ENCODE peak calls at places on chromosomes 13 and 19, in ten cellular contexts. L is CD4-positive, CD25-positive, alpha-beta regulatory T cell; U is K562; E is effector memory CD4-positive, alpha-beta T cell; A is adipocyte; J is fibroblast of pulmonary artery; T is mucosa of descending colon; H is HL-60; Z is psoas muscle; C is aorta. F is an unnamed sample.

GRCh38 chr13:110179116-110179857 is 127.7 kb downstream of the COL4A1 start:
- DNase-seq in Z (no peak), H (no peak), T (no peak), C (no peak), A (no peak), U (no peak), J (no peak), L (no peak), E (no peak), F (no peak)

GRCh38 chr19:49553451-49554271 is 25.9 kb downstream of the RCN3 start:
- DNase-seq in U (no peak), C (no peak), Z (no peak), T (peak), H (no peak), E (no peak), A (peak), L (no peak), J (peak), F (no peak)

GRCh38 chr13:52848455-52849190 is at the start of gene PCDH8:
- DNase-seq in L (no peak), C (peak), Z (no peak), E (no peak), A (no peak), U (no peak), H (no peak), T (no peak), J (no peak), F (peak)

GRCh38 chr13:49374585-49375290 is 69.1 kb downstream of the CAB39L start:
- DNase-seq in T (no peak), J (peak), E (no peak), C (no peak), L (no peak), H (no peak), A (peak), Z (no peak), U (peak), F (no peak)

GRCh38 chr13:50650478-50650877 is 193.0 kb downstream of the DLEU7 start:
- DNase-seq in A (no peak), T (no peak), U (no peak), Z (no peak), L (no peak), C (no peak), H (no peak), J (no peak), E (no peak), F (no peak)

GRCh38 chr13:41039746-41040145 is 20.6 kb upstream of the ELF1 start:
- DNase-seq in L (no peak), E (no peak), H (no peak), T (no peak), U (no peak), J (no peak), C (no peak), A (no peak), Z (no peak), F (no peak)

GRCh38 chr13:94968040-94968756 is 255.9 kb upstream of the SOX21 start:
- DNase-seq in A (peak), E (no peak), T (no peak), U (no peak), C (no peak), J (no peak), Z (no peak), H (no peak), L (no peak), F (peak)

GRCh38 chr19:11179716-11180297 is 17.5 kb downstream of the KANK2 start:
- DNase-seq in J (no peak), L (no peak), H (no peak), U (no peak), C (peak), Z (no peak), E (no peak), A (no peak), T (no peak), F (peak)

GRCh38 chr19:18167975-18168645 is 5.5 kb upstream of the IFI30 start:
- DNase-seq in E (peak), Z (no peak), L (peak), C (no peak), T (peak), A (peak), J (peak), U (peak), H (no peak), F (peak)

GRCh38 chr19:39590265-39590664 is 12.1 kb upstream of the LGALS13 start:
- DNase-seq in J (peak), Z (no peak), E (no peak), T (no peak), C (no peak), H (no peak), L (no peak), U (no peak), A (peak), F (peak)

GRCh38 chr19:34316247-34316646 is 48.7 kb upstream of the GPI start:
- DNase-seq in U (no peak), Z (no peak), J (no peak), A (no peak), T (no peak), C (no peak), E (no peak), L (no peak), H (no peak), F (no peak)

GRCh38 chr19:34317311-34317927 is 47.6 kb upstream of the GPI start:
- DNase-seq in J (peak), T (peak), L (peak), U (peak), H (no peak), A (no peak), Z (no peak), C (no peak), E (peak), F (no peak)

GRCh38 chr19:34319230-34319585 is 45.8 kb upstream of the GPI start:
- DNase-seq in L (no peak), A (no peak), U (no peak), E (no peak), C (no peak), J (no peak), Z (no peak), T (no peak), H (no peak), F (no peak)

GRCh38 chr19:34314437-34315313 is 50.3 kb upstream of the GPI start:
- DNase-seq in E (no peak), U (no peak), J (no peak), L (no peak), A (no peak), Z (no peak), H (no peak), C (no peak), T (no peak), F (no peak)

DNA sequence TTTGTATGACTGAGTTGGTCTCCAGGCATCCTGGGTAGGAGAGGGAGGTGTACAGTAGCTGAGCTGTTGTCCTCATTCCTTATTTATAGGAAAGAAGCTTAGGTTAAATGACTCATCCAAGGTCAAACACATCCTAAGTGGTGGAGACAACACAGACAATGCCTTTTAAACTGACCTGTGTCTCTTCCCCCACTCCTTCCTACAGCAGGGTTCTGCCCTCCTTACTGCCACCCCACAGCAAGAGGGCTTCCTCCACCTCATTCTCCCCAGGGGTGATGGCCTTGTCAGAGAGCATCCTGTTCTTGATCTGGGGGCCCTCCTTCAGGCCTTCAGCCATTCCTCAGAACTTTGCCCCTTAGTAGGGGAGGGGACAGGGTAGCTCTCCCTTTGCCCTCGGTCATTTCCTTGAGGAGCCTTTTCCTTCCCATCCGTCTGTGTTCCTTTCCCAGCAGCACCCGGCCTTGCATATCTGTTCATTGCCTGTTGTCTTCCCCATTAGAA is 48.2 kb upstream of the GPI start:
- DNase-seq in E (no peak), L (no peak), J (peak), H (no peak), Z (no peak), C (no peak), A (peak), U (peak), T (no peak), F (no peak)
- H3K4me3 ChIP-seq in E (no peak), L (no peak), J (no peak), H (no peak), Z (no peak), C (no peak), A (no peak), U (no peak), T (no peak), F (no peak)

GRCh38 chr19:19487077-19488040 is 28.0 kb downstream of the TSSK6 start:
- DNase-seq in L (no peak), C (no peak), J (no peak), U (no peak), A (no peak), Z (no peak), H (no peak), T (no peak), E (no peak), F (peak)

GRCh38 chr19:19490247-19490968 is 24.9 kb downstream of the TSSK6 start:
- DNase-seq in L (peak), H (peak), A (peak), J (peak), T (peak), U (peak), Z (peak), C (peak), E (peak), F (peak)

GRCh38 chr19:19489804-19490204 is 25.5 kb downstream of the TSSK6 start:
- DNase-seq in Z (no peak), E (no peak), J (no peak), L (no peak), C (peak), T (no peak), A (no peak), H (no peak), U (no peak), F (no peak)

GRCh38 chr19:19488041-19488874 is 27.1 kb downstream of the TSSK6 start:
- DNase-seq in J (peak), L (no peak), T (peak), C (no peak), A (no peak), U (peak), H (no peak), Z (no peak), E (no peak), F (peak)

DNA sequence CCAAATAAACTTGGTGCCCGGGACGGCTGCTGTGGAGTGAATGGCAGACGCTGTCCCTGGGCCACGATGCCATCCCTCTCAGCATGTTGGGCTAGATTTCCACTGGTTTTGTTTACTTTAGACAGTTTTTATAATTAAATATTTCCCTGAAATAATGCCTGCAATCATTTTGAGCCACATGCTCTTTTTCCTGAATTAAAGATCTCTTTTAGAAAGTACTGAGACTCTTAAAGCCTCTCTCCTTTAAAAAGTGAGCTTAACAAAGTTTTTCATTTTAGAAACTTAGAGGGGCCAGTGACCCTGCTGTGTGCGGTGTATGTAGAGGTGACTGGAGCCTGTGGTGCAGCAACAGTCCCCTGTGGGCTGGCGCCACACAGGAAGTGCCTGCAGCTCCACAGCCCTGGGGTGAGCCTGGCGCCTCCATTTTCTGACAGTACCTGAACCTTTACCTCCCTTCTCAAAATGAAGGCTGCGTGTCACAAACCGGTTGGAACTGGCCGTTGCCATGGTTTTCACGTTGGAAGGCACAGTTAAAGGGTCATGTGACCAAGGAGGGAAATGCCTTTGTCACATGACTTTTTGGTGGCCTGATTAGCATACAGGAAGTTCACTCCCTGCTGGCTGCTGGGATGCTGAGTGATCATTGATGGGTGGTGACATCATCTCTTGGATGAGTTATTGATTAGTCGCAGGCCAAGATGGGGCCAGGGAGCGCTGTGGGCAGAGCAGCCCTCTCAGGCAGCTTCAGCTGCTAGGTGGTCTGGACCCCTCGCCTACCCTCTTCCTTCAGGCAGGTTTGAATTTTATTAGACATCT is 26.3 kb downstream of the TSSK6 start:
- DNase-seq in H (peak), C (peak), L (peak), T (peak), U (peak), J (peak), E (peak), A (peak), Z (peak), F (peak)
- H3K4me3 ChIP-seq in H (no peak), C (no peak), L (peak), T (no peak), U (no peak), J (peak), E (peak), A (peak), Z (peak), F (no peak)

GRCh38 chr19:7522072-7522922 is at the start of gene MCOLN1:
- DNase-seq in E (peak), T (peak), J (peak), C (peak), H (peak), Z (peak), U (peak), L (peak), A (peak), F (peak)
- H3K4me3 ChIP-seq in E (peak), T (peak), J (peak), C (peak), H (peak), Z (peak), U (peak), L (peak), A (peak), F (peak)

DNA sequence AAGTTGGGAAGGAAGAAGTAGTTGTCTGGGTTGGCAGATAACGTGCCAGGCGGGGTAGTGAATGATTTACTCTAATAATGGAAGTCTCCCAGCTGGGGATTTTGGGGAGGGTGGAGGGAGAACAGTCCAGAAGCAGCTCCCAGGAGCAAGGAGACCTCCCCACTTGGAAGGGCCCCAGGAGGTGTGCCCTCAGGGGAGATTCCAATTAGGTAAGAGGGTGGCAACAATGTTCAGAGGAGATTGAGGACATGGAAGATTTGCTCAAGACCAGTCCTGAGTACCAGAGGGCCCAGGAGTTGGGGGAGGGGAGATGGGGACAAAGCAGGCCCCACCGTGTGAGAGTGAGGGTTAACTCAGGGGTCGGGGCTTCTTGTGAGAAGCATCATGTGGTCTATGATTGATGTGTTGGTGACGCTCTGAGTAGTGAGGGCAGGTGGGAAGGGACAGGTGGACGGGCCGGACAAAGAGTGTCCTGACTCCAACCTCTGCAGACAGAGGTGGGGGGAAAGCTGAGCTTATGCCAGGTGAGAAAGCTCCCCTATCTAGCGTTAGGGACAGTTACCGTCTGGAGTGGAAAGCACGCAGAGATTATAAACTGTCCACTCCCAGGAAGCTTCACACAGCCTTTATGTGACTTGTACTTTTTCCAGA is 3.5 kb downstream of the SPINT2 start:
- DNase-seq in A (no peak), Z (no peak), E (no peak), L (no peak), U (no peak), J (no peak), C (no peak), H (no peak), T (peak), F (no peak)
- H3K4me3 ChIP-seq in A (no peak), Z (no peak), E (no peak), L (no peak), U (no peak), J (no peak), C (no peak), H (no peak), T (no peak), F (no peak)

GRCh38 chr19:47805313-47805712 is 962 bp upstream of the TPRX1 start:
- DNase-seq in U (no peak), C (no peak), T (no peak), L (no peak), H (no peak), Z (no peak), A (no peak), E (no peak), J (no peak), F (no peak)
- H3K4me3 ChIP-seq in U (no peak), C (no peak), T (no peak), L (no peak), H (no peak), Z (no peak), A (no peak), E (no peak), J (no peak), F (no peak)

DNA sequence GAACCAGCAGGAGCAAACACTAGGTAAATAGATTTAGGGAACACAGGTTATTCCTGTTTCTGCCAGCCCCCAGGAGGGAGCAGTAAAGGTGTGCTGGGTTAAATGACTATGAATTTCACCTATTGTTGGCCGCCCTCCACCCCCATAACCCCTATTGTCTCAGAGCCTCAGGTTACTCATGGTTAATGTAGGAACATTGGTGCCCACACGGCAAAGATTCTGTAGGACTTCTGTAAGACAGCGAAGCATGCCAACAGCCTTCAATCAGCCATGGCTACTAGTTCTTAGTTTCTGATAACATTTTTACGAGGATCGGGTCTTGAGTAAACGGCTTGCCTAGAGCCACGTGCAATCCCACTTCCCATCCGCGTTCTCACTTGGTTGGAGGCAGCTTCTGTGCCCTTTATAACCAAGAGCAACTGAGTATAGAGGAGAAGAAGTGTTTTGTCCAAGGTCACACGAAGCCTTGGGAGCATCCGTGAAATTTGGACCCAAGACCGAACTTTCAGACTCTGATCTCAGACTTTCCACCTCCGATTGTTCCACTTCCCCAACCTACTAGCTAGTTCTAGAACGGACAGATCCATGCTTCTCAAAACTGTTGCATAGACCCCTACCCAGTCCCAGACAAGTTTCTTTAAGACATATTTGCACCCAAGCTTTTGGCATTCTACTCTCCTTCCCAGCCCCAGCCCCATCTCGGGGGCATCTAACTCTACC is 5.1 kb upstream of the CACNG8 start:
- DNase-seq in A (no peak), J (no peak), C (no peak), T (no peak), H (no peak), L (no peak), U (no peak), E (no peak), Z (no peak), F (peak)
- H3K4me3 ChIP-seq in A (no peak), J (no peak), C (no peak), T (no peak), H (no peak), L (no peak), U (no peak), E (no peak), Z (no peak), F (peak)

DNA sequence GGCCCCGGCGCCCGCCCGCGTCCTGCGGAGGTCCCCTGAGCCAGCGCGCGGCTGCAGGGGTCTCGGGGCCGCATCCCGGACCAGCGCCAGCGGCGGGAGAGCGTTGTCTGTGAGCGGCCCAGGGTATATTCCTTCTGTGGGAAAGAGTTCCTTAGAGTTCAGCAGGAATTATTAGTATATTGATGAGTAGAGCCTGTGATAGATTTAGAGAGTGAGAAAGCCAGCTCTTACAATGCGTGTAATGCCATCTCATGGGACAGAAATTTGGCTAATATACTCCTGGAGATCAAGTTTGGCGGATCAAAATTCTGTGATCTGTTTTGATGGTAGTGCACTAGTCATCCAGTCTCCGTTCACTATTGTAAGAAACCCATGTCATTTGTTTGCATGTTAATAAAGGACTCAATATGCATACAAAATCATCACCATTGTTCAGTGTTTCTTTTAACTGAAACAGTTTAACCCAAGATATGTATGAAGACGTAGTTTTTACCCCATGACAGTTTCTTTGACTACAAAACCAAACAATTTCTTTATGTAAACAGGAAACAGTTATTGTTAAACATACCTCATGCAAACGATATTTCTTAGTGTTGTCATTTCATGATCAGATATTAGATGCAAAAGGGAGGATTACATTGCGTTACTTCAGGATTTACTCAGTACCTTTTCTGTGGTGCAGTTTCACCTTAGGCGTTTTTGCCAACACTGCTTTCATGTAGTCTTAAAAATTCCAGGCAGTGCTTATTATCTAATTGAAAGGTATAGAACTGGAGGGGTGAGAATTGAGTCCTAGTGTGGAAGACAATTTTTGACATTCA is 9.9 kb downstream of the TNFRSF19 start:
- DNase-seq in C (no peak), J (no peak), Z (no peak), T (no peak), H (no peak), E (no peak), L (peak), A (peak), U (no peak), F (peak)
- H3K4me3 ChIP-seq in C (peak), J (peak), Z (peak), T (peak), H (peak), E (peak), L (peak), A (peak), U (no peak), F (peak)

DNA sequence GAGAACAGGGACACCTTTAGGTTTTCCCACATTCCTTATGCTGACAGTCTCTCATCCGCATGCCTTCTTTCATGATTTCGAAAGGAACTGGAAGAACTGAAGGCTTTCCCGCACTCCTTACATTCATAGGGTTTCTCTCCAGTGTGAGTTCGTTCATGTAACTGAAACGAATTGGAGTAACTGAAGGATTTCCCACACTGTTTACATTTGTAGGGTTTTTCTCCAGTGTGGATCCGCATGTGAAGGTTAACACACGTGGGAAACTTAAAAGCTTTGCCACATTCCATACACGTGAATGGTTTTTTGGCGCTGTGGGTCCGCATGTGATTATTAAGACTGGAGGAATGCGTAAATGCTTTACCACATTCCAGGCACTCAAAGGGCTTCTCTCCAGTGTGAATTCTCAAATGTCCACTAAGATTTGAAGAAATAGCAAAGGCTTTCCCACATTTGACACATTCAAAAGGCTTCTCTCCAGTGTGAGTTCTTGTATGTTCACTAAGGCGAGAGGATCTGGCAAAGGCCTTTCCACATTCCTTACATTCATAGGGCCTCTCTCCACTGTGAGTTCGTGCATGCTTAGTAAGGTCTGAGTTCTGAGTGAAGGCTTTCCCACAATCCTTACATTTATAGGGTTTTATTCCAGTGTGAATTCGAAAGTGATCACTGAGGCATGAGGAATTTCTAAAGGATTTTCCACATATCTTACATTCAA is 22.0 kb downstream of the ZNF266 start:
- DNase-seq in H (no peak), Z (no peak), E (no peak), J (no peak), T (no peak), U (no peak), C (no peak), L (no peak), A (no peak), F (no peak)
- H3K4me3 ChIP-seq in H (no peak), Z (no peak), E (peak), J (no peak), T (no peak), U (no peak), C (peak), L (peak), A (peak), F (no peak)